ENCODE peak calls at places on chromosome 4, in eight cellular contexts. One of them, this sample, is unnamed.

GRCh38 chr4:88054909-88055308 is 47.5 kb downstream of the PKD2 start:
- DNase-seq in ecto neural progenitor cell: no peak
- DNase-seq in fibroblast of mammary gland: peak
- DNase-seq in cardiac fibroblast: peak
- DNase-seq in smooth muscle cell of the brain vasculature: peak
- DNase-seq in SW 1271: no peak
- DNase-seq in astrocyte of the spinal cord: peak
- DNase-seq in B cell: no peak
- DNase-seq in this sample: peak

GRCh38 chr4:6626066-6626465 is 14.4 kb upstream of the MRFAP1 start:
- DNase-seq in ecto neural progenitor cell: no peak
- DNase-seq in fibroblast of mammary gland: no peak
- DNase-seq in cardiac fibroblast: no peak
- DNase-seq in smooth muscle cell of the brain vasculature: no peak
- DNase-seq in SW 1271: no peak
- DNase-seq in astrocyte of the spinal cord: no peak
- DNase-seq in B cell: no peak
- DNase-seq in this sample: no peak

GRCh38 chr4:153228512-153229145 is 24.4 kb downstream of the TRIM2 start:
- DNase-seq in ecto neural progenitor cell: no peak
- DNase-seq in fibroblast of mammary gland: no peak
- DNase-seq in cardiac fibroblast: no peak
- DNase-seq in smooth muscle cell of the brain vasculature: no peak
- DNase-seq in SW 1271: no peak
- DNase-seq in astrocyte of the spinal cord: no peak
- DNase-seq in B cell: no peak
- DNase-seq in this sample: no peak

GRCh38 chr4:26081795-26082498 is 167.9 kb downstream of the SMIM20 start:
- DNase-seq in ecto neural progenitor cell: no peak
- DNase-seq in fibroblast of mammary gland: peak
- DNase-seq in cardiac fibroblast: peak
- DNase-seq in smooth muscle cell of the brain vasculature: no peak
- DNase-seq in SW 1271: peak
- DNase-seq in astrocyte of the spinal cord: peak
- DNase-seq in B cell: no peak
- DNase-seq in this sample: no peak

GRCh38 chr4:1218892-1219552 is 29.9 kb downstream of the CTBP1 start:
- DNase-seq in ecto neural progenitor cell: no peak
- DNase-seq in fibroblast of mammary gland: no peak
- DNase-seq in cardiac fibroblast: no peak
- DNase-seq in smooth muscle cell of the brain vasculature: no peak
- DNase-seq in SW 1271: no peak
- DNase-seq in astrocyte of the spinal cord: no peak
- DNase-seq in B cell: peak
- DNase-seq in this sample: peak

GRCh38 chr4:73734405-73735070 is 5.8 kb upstream of the CXCL8 start:
- DNase-seq in ecto neural progenitor cell: no peak
- DNase-seq in fibroblast of mammary gland: peak
- DNase-seq in cardiac fibroblast: peak
- DNase-seq in smooth muscle cell of the brain vasculature: no peak
- DNase-seq in SW 1271: no peak
- DNase-seq in astrocyte of the spinal cord: peak
- DNase-seq in B cell: no peak
- DNase-seq in this sample: no peak

GRCh38 chr4:184344899-184345572 is 127.4 kb upstream of the ENPP6 start:
- DNase-seq in ecto neural progenitor cell: no peak
- DNase-seq in fibroblast of mammary gland: no peak
- DNase-seq in cardiac fibroblast: no peak
- DNase-seq in smooth muscle cell of the brain vasculature: no peak
- DNase-seq in SW 1271: no peak
- DNase-seq in astrocyte of the spinal cord: no peak
- DNase-seq in B cell: no peak
- DNase-seq in this sample: no peak

GRCh38 chr4:68175562-68176155 is 46.0 kb upstream of the TMPRSS11F start:
- DNase-seq in ecto neural progenitor cell: no peak
- DNase-seq in fibroblast of mammary gland: peak
- DNase-seq in cardiac fibroblast: peak
- DNase-seq in smooth muscle cell of the brain vasculature: peak
- DNase-seq in SW 1271: peak
- DNase-seq in astrocyte of the spinal cord: peak
- DNase-seq in B cell: no peak
- DNase-seq in this sample: peak

GRCh38 chr4:114015444-114015899 is 36.0 kb upstream of the ARSJ start:
- DNase-seq in ecto neural progenitor cell: no peak
- DNase-seq in fibroblast of mammary gland: peak
- DNase-seq in cardiac fibroblast: peak
- DNase-seq in smooth muscle cell of the brain vasculature: peak
- DNase-seq in SW 1271: peak
- DNase-seq in astrocyte of the spinal cord: peak
- DNase-seq in B cell: no peak
- DNase-seq in this sample: no peak

GRCh38 chr4:175109933-175110332 is 191.8 kb downstream of the ADAM29 start:
- DNase-seq in ecto neural progenitor cell: no peak
- DNase-seq in fibroblast of mammary gland: no peak
- DNase-seq in cardiac fibroblast: no peak
- DNase-seq in smooth muscle cell of the brain vasculature: no peak
- DNase-seq in SW 1271: no peak
- DNase-seq in astrocyte of the spinal cord: no peak
- DNase-seq in B cell: no peak
- DNase-seq in this sample: no peak

GRCh38 chr4:118734491-118735205 is 49.5 kb downstream of the METTL14 start:
- DNase-seq in ecto neural progenitor cell: no peak
- DNase-seq in fibroblast of mammary gland: no peak
- DNase-seq in cardiac fibroblast: no peak
- DNase-seq in smooth muscle cell of the brain vasculature: no peak
- DNase-seq in SW 1271: no peak
- DNase-seq in astrocyte of the spinal cord: no peak
- DNase-seq in B cell: no peak
- DNase-seq in this sample: no peak

GRCh38 chr4:16544251-16544721 is 318.0 kb upstream of the TAPT1 start:
- DNase-seq in ecto neural progenitor cell: no peak
- DNase-seq in fibroblast of mammary gland: peak
- DNase-seq in cardiac fibroblast: peak
- DNase-seq in smooth muscle cell of the brain vasculature: no peak
- DNase-seq in SW 1271: no peak
- DNase-seq in astrocyte of the spinal cord: no peak
- DNase-seq in B cell: no peak
- DNase-seq in this sample: no peak

GRCh38 chr4:80362578-80363181 is 27.1 kb downstream of the CFAP299 start:
- DNase-seq in ecto neural progenitor cell: peak
- DNase-seq in fibroblast of mammary gland: peak
- DNase-seq in cardiac fibroblast: peak
- DNase-seq in smooth muscle cell of the brain vasculature: no peak
- DNase-seq in SW 1271: peak
- DNase-seq in astrocyte of the spinal cord: peak
- DNase-seq in B cell: peak
- DNase-seq in this sample: peak

GRCh38 chr4:150475763-150476162 is 106.2 kb upstream of the MAB21L2 start:
- DNase-seq in ecto neural progenitor cell: no peak
- DNase-seq in fibroblast of mammary gland: no peak
- DNase-seq in cardiac fibroblast: no peak
- DNase-seq in smooth muscle cell of the brain vasculature: no peak
- DNase-seq in SW 1271: no peak
- DNase-seq in astrocyte of the spinal cord: no peak
- DNase-seq in B cell: no peak
- DNase-seq in this sample: no peak

This sample was measured in GM13976.